ENCODE peak calls at places on chromosome 9, in four cellular contexts. G is IMR-90, I is GM23248, T is skeletal muscle cell. P is an unnamed sample.

GRCh38 chr9:15469862-15470261 is 40.9 kb downstream of the PSIP1 start:
- DNase-seq in G (peak), T (no peak), I (peak), P (no peak)

GRCh38 chr9:7166074-7166473 is 408.3 kb downstream of the KDM4C start:
- DNase-seq in T (no peak), I (no peak), G (no peak), P (no peak)

GRCh38 chr9:20984471-20984870 is 47.0 kb downstream of the HACD4 start:
- DNase-seq in T (no peak), G (peak), I (peak), P (no peak)

GRCh38 chr9:21994526-21994995 is at the start of gene CDKN2B-AS1:
- DNase-seq in I (peak), T (no peak), G (peak), P (peak)

GRCh38 chr9:124222918-124223720 is 34.6 kb upstream of the NEK6 start:
- DNase-seq in G (peak), T (no peak), I (peak), P (peak)

GRCh38 chr9:131800885-131801284 is 61.0 kb upstream of the RAPGEF1 start:
- DNase-seq in I (no peak), G (no peak), T (no peak), P (no peak)

GRCh38 chr9:98291775-98292174 is 36.3 kb upstream of the TBC1D2 start:
- DNase-seq in I (no peak), T (no peak), G (no peak), P (no peak)

GRCh38 chr9:135579356-135579755 is 17.8 kb downstream of the PAEP start:
- DNase-seq in T (no peak), G (no peak), I (no peak), P (no peak)

GRCh38 chr9:22228542-22228941 is 218.1 kb upstream of the DMRTA1 start:
- DNase-seq in T (no peak), I (peak), G (peak), P (peak)

GRCh38 chr9:124799274-124800006 is 22.5 kb downstream of the OLFML2A start:
- DNase-seq in T (no peak), I (no peak), G (no peak), P (no peak)

GRCh38 chr9:86660146-86660545 is 287.2 kb downstream of the GAS1 start:
- DNase-seq in T (peak), I (peak), G (peak), P (peak)

GRCh38 chr9:32395483-32396216 is 11.2 kb downstream of the ACO1 start:
- DNase-seq in I (peak), T (peak), G (peak), P (peak)

GRCh38 chr9:17810728-17811634 is 232.1 kb downstream of the SH3GL2 start:
- DNase-seq in T (peak), I (peak), G (peak), P (peak)

GRCh38 chr9:124617477-124618141 is 110.4 kb upstream of the NR5A1 start:
- DNase-seq in G (peak), I (peak), T (no peak), P (peak)

GRCh38 chr9:18851069-18851468 is 181.9 kb downstream of the SAXO1 start:
- DNase-seq in T (no peak), G (no peak), I (no peak), P (no peak)

GRCh38 chr9:123355761-123356520 is at the start of gene CRB2:
- DNase-seq in G (no peak), I (no peak), T (no peak), P (no peak)

GRCh38 chr9:131727795-131728545 is 11.9 kb downstream of the RAPGEF1 start:
- DNase-seq in I (no peak), T (no peak), G (no peak), P (no peak)

GRCh38 chr9:82989949-82990348 is 73.0 kb downstream of the RASEF start:
- DNase-seq in G (no peak), T (no peak), I (no peak), P (no peak)

GRCh38 chr9:130718576-130718975 is 25.0 kb downstream of the EXOSC2 start:
- DNase-seq in G (no peak), I (no peak), T (no peak), P (no peak)

GRCh38 chr9:99274511-99274910 is 52.4 kb downstream of the SEC61B start:
- DNase-seq in I (no peak), T (no peak), G (no peak), P (no peak)

GRCh38 chr9:68947842-68948569 is 65.9 kb downstream of the PRKACG start:
- DNase-seq in I (no peak), G (no peak), T (no peak), P (no peak)

GRCh38 chr9:70229579-70229978 is 29.2 kb upstream of the SMC5 start:
- DNase-seq in I (peak), T (no peak), G (peak), P (peak)

GRCh38 chr9:134985451-134985850 is 67.7 kb upstream of the FCN1 start:
- DNase-seq in G (no peak), I (no peak), T (no peak), P (no peak)

DNA sequence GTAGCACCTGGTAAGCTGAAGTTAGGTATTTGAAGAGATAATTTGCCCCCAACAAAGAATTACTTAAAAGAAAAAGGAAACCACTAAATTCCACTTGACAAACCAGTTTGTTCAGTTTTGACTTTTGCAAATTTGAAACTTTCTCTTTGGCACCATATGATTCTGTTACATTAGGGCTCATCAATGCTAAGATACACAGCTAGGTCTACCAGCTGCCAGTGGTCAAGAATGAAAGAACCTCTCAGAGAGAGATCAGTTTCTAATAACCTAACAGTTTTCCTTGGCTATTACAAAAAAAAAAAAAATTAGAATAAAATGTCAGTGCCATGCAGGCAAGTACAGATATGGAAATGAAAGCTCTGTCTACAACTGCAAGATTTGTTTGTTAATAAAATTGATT is 92.3 kb downstream of the CAAP1 start:
- DNase-seq in G (no peak), T (no peak), I (no peak), P (no peak)
- H3K4me3 ChIP-seq in G (no peak), T (no peak), I (no peak), P (no peak)

GRCh38 chr9:111897831-111898144 is 1.2 kb downstream of the UGCG start:
- DNase-seq in T (no peak), G (no peak), I (peak), P (peak)

GRCh38 chr9:111900934-111901612 is 4.5 kb downstream of the UGCG start:
- DNase-seq in G (no peak), I (no peak), T (no peak), P (peak)

GRCh38 chr9:111898331-111899096 is 1.9 kb downstream of the UGCG start:
- DNase-seq in I (peak), G (no peak), T (no peak), P (no peak)

GRCh38 chr9:111902396-111903147 is 6.0 kb downstream of the UGCG start:
- DNase-seq in G (peak), I (peak), T (no peak), P (peak)

GRCh38 chr9:111900081-111900805 is 3.6 kb downstream of the UGCG start:
- DNase-seq in I (peak), G (no peak), T (no peak), P (no peak)
- H3K4me3 ChIP-seq in I (peak), G (peak), T (peak), P (peak)

GRCh38 chr9:110797611-110798010 is 129.0 kb downstream of the MUSK start:
- DNase-seq in T (peak), G (peak), I (peak), P (peak)
- H3K4me3 ChIP-seq in T (no peak), G (no peak), I (peak), P (no peak)

DNA sequence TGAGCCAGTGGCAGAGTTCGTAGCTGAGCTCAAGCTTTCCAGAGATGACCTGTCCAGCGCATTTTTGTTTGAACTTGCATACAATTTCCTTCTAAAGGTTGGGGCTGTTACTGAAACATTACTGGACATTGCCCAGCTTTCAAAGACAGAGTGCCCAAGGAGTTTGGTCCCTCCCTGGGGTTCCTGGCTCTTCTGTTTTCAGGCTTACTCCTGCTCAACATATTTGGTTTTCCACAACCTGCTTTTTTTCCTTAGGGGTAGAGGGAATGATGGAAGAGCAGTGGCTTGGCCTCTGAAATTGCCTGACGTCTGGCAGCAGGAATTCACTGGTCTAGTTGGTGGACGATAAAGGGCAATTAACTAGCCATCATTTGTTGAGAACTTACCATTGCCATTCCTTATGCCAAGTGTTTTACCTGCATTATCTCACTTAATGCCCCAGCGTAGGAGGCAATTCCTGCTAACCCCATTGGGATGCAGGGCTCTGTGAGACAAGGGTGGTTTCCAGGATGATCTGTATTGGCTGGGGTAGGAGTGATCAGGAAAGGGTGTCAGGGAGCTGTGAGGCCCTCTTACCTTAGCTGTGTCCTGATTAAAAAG is 1.2 kb downstream of the RGS3 start:
- DNase-seq in I (no peak), G (no peak), T (no peak), P (no peak)
- H3K4me3 ChIP-seq in I (no peak), G (no peak), T (no peak), P (no peak)

GRCh38 chr9:96152550-96152949 is 149.4 kb downstream of the HSD17B3 start:
- DNase-seq in I (no peak), T (no peak), G (no peak), P (no peak)

GRCh38 chr9:96149142-96149541 is 152.8 kb downstream of the HSD17B3 start:
- DNase-seq in G (no peak), I (no peak), T (no peak), P (no peak)

GRCh38 chr9:96150324-96151023 is 151.5 kb downstream of the HSD17B3 start:
- DNase-seq in T (no peak), I (no peak), G (no peak), P (no peak)

GRCh38 chr9:96148634-96149138 is 153.3 kb downstream of the HSD17B3 start:
- DNase-seq in G (no peak), T (no peak), I (no peak), P (peak)

DNA sequence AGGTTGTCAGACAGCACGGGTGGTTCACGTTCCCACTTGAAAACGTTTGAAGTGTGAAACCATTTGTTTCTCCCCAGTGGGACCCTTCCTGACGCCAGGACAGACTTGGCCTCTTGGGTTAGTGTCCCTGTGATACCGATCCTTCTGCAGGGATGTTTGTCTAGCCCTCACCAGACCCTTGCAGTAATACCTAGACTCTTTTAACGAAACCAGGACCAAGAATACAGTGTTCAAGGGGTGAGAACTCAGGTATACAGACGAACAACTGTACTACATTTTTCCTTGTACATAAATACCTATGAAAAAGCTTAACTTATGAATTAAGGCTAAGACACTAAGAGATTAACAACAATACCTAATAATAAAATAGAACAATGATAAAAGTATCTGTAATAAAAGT is 152.1 kb downstream of the HSD17B3 start:
- DNase-seq in G (no peak), I (no peak), T (no peak), P (no peak)
- H3K4me3 ChIP-seq in G (no peak), I (no peak), T (no peak), P (no peak)

GRCh38 chr9:92723299-92723625 is 41.4 kb downstream of the BICD2 start:
- DNase-seq in G (peak), I (no peak), T (no peak), P (peak)

GRCh38 chr9:92722386-92723298 is 42.0 kb downstream of the BICD2 start:
- DNase-seq in I (no peak), T (no peak), G (no peak), P (no peak)

GRCh38 chr9:92720807-92721535 is 43.7 kb downstream of the BICD2 start:
- DNase-seq in G (no peak), T (no peak), I (no peak), P (no peak)

GRCh38 chr9:92720209-92720765 is 44.3 kb downstream of the BICD2 start:
- DNase-seq in G (no peak), I (no peak), T (no peak), P (no peak)

GRCh38 chr9:92721548-92721947 is 43.1 kb downstream of the BICD2 start:
- DNase-seq in G (no peak), I (no peak), T (no peak), P (no peak)
- H3K4me3 ChIP-seq in G (no peak), I (no peak), T (no peak), P (no peak)

GRCh38 chr9:137305060-137305787 is 3.2 kb upstream of the NRARP start:
- DNase-seq in T (no peak), I (peak), G (no peak), P (peak)

GRCh38 chr9:137305788-137306545 is 3.9 kb upstream of the NRARP start:
- DNase-seq in G (no peak), T (no peak), I (no peak), P (no peak)

GRCh38 chr9:137308102-137308619 is 6.1 kb upstream of the NRARP start:
- DNase-seq in T (no peak), G (no peak), I (no peak), P (no peak)

GRCh38 chr9:137307255-137308101 is 5.4 kb upstream of the NRARP start:
- DNase-seq in G (no peak), I (no peak), T (no peak), P (no peak)

GRCh38 chr9:137306546-137307254 is 4.6 kb upstream of the NRARP start:
- DNase-seq in I (no peak), G (no peak), T (no peak), P (no peak)
- H3K4me3 ChIP-seq in I (no peak), G (no peak), T (no peak), P (no peak)

GRCh38 chr9:127847833-127848755 is 6.4 kb downstream of the ENG start:
- DNase-seq in G (no peak), T (no peak), I (no peak), P (no peak)
- H3K4me3 ChIP-seq in G (no peak), T (no peak), I (no peak), P (no peak)